ENCODE peak calls at places on chromosomes 6 and 20, in eight cellular contexts. J is lower lobe of right lung, Z is AG09309, A is RWPE1, M is AG04449, K is cardiac fibroblast, S is omental fat pad, T is fibroblast of lung. V is an unnamed sample.

GRCh38 chr20:17910828-17911294 is 57.7 kb downstream of the SNX5 start:
- DNase-seq in J (no peak), Z (peak), A (peak), M (peak), K (peak), S (no peak), T (peak), V (peak)

GRCh38 chr20:4014031-4014474 is 1.3 kb downstream of the RNF24 start:
- DNase-seq in J (no peak), Z (peak), A (peak), M (peak), K (peak), S (no peak), T (peak), V (peak)

GRCh38 chr20:25011831-25012241 is 19.3 kb upstream of the APMAP start:
- DNase-seq in J (no peak), Z (no peak), A (no peak), M (no peak), K (no peak), S (no peak), T (no peak), V (no peak)

GRCh38 chr20:56511926-56512325 is 12.6 kb upstream of the FAM209A start:
- DNase-seq in J (no peak), Z (no peak), A (no peak), M (no peak), K (no peak), S (no peak), T (no peak), V (no peak)

GRCh38 chr20:48563191-48563884 is 264.5 kb downstream of the PREX1 start:
- DNase-seq in J (no peak), Z (no peak), A (no peak), M (no peak), K (no peak), S (no peak), T (no peak), V (no peak)

GRCh38 chr6:136994782-136995181 is 50.0 kb downstream of the IL20RA start:
- DNase-seq in J (no peak), Z (no peak), A (no peak), M (no peak), K (no peak), S (no peak), T (no peak), V (no peak)

GRCh38 chr20:22999756-23000155 is 35.4 kb upstream of the SSTR4 start:
- DNase-seq in J (no peak), Z (no peak), A (no peak), M (no peak), K (no peak), S (no peak), T (peak), V (no peak)

GRCh38 chr6:16168858-16169257 is 40.0 kb downstream of the MYLIP start:
- DNase-seq in J (no peak), Z (no peak), A (no peak), M (no peak), K (peak), S (no peak), T (peak), V (no peak)

GRCh38 chr6:130559166-130559565 is 193.3 kb downstream of the TMEM200A start:
- DNase-seq in J (no peak), Z (no peak), A (no peak), M (peak), K (peak), S (no peak), T (no peak), V (no peak)

DNA sequence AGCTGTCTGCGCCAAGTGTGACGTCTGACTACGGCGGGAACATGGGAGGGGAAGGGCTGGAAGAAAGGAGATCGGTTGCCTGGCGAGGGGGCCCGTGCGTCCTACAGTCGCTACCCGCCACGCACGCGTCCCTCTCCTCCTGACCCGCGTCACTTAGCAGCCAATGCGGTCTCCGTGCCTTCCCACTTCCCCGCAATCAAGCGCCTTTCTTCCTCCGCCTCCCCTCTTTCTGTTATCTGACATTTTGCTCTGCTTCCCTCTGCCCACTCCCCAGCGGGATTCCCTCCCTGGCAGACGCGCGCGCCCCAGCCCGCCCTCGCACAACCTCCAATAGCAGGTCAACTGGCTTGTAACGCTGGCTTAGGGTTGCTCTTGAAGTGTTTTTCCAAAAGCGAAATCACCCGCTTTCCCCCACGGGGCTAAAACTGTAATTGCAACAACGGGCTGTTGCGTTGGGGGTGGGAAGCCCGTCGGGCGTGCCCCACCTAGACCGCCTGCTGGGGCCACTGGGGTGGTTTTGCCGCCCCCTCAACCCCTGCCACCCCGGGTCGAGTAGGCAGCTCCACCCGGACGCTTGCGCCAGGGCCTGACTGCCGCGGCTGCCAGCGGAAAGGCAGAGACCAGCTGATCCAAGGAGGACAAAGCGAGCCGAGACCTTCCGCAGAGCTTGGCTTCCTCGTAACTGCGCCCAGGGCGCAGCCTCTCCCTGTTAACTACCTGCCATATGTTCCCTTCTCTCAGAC is 6.2 kb upstream of the SOX4 start:
- DNase-seq in J (peak), Z (no peak), A (peak), M (no peak), K (peak), S (no peak), T (peak), V (peak)
- TF ChIP-seq CTCF in J (peak), Z (peak), A (no peak), M (peak), K (peak), S (no peak), T (peak), V (peak)

GRCh38 chr6:169445661-169446581 is 192.3 kb upstream of the THBS2 start:
- DNase-seq in J (peak), Z (no peak), A (no peak), M (no peak), K (no peak), S (no peak), T (no peak), V (no peak)

GRCh38 chr6:169449221-169449620 is 195.6 kb upstream of the THBS2 start:
- DNase-seq in J (no peak), Z (no peak), A (no peak), M (no peak), K (peak), S (no peak), T (no peak), V (no peak)

GRCh38 chr6:169441292-169441691 is 187.6 kb upstream of the THBS2 start:
- DNase-seq in J (no peak), Z (no peak), A (no peak), M (no peak), K (no peak), S (no peak), T (no peak), V (no peak)

GRCh38 chr6:169450097-169450496 is 196.5 kb upstream of the THBS2 start:
- DNase-seq in J (no peak), Z (no peak), A (no peak), M (no peak), K (no peak), S (no peak), T (no peak), V (no peak)

DNA sequence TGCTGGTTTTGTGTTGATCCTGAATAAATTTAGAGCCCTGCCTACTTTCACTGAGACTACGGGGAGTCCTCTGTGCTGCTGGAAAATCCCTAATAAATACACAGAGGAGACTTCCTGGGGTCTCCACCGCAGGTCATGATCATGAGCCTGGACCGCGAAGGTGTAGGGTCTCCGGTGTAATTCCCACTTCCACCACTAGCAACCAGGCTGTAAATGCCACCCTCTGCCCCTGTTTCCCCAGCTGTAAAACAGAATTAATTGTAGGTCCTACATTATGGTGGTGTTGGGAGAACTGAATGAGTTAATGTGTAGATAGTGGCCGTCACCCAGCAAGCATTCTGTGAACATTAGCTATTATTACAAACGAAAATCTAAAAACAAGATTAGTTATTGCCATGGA is 191.6 kb upstream of the THBS2 start:
- DNase-seq in J (no peak), Z (no peak), A (no peak), M (no peak), K (no peak), S (no peak), T (no peak), V (no peak)
- TF ChIP-seq CTCF in J (no peak), Z (peak), A (no peak), M (no peak), K (peak), S (no peak), T (no peak), V (no peak)

GRCh38 chr20:43963872-43964791 is 49.5 kb downstream of the TOX2 start:
- DNase-seq in J (no peak), Z (no peak), A (no peak), M (no peak), K (peak), S (no peak), T (peak), V (no peak)
- TF ChIP-seq CTCF in J (no peak), Z (no peak), A (no peak), M (no peak), K (no peak), S (no peak), T (no peak), V (no peak)

DNA sequence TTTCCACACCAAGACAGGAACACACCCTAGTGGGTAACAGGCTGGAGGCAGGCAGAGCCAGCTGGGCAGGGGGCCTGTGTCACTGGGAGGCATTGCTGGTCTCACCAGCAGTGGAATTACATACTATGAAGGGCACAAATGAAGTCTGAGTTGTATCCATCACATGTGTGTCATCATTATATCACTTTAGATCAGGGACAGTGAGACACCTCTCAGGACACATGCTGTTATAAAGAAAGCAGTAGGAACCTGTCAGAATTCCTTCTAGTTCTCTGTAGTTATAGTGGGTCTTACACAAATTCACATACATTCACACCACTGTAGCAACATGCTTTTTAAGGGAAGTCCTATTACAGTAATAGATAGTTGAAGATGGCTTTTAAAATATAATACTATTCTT is 63.5 kb upstream of the FYN start:
- DNase-seq in J (no peak), Z (no peak), A (no peak), M (no peak), K (no peak), S (no peak), T (no peak), V (no peak)
- TF ChIP-seq CTCF in J (no peak), Z (no peak), A (no peak), M (no peak), K (no peak), S (no peak), T (no peak), V (no peak)

GRCh38 chr6:134936476-134936875 is 13.4 kb downstream of the ALDH8A1 start:
- DNase-seq in J (no peak), Z (no peak), A (no peak), M (no peak), K (no peak), S (no peak), T (no peak), V (no peak)

GRCh38 chr6:134935076-134935475 is 14.8 kb downstream of the ALDH8A1 start:
- DNase-seq in J (no peak), Z (no peak), A (no peak), M (no peak), K (no peak), S (no peak), T (no peak), V (no peak)

GRCh38 chr6:134930463-134930862 is 19.4 kb downstream of the ALDH8A1 start:
- DNase-seq in J (no peak), Z (no peak), A (no peak), M (no peak), K (no peak), S (no peak), T (no peak), V (no peak)

GRCh38 chr6:134932121-134932520 is 17.8 kb downstream of the ALDH8A1 start:
- DNase-seq in J (no peak), Z (no peak), A (no peak), M (no peak), K (no peak), S (no peak), T (no peak), V (no peak)

GRCh38 chr6:134932535-134933470 is 17.1 kb downstream of the ALDH8A1 start:
- DNase-seq in J (no peak), Z (no peak), A (no peak), M (no peak), K (no peak), S (no peak), T (no peak), V (no peak)
- TF ChIP-seq CTCF in J (no peak), Z (no peak), A (no peak), M (no peak), K (no peak), S (no peak), T (no peak), V (no peak)